ENCODE peak calls at places on chromosomes 16 and 17, in four cellular contexts. E is H1, A is IMR-90, S is H9. G is an unnamed sample.

GRCh38 chr17:73973881-73974409 is 229.5 kb upstream of the RPL38 start:
- DNase-seq in E (no peak), A (no peak), S (no peak), G (peak)

GRCh38 chr17:77323413-77324171 is 182.8 kb downstream of the SEC14L1 start:
- DNase-seq in E (no peak), A (peak), S (peak), G (no peak)

GRCh38 chr17:49180303-49180702 is 30.1 kb downstream of the GNGT2 start:
- DNase-seq in E (no peak), A (peak), S (peak), G (peak)

GRCh38 chr16:71421911-71422310 is 19.9 kb downstream of the TLE7 start:
- DNase-seq in E (no peak), A (no peak), S (peak), G (peak)

GRCh38 chr17:78315355-78316114 is 44.3 kb downstream of the SOCS3 start:
- DNase-seq in E (peak), A (peak), S (no peak), G (peak)

GRCh38 chr17:39921323-39921722 is 2.9 kb upstream of the GSDMB start:
- DNase-seq in E (no peak), A (no peak), S (no peak), G (no peak)

GRCh38 chr16:72317378-72317777 is 145.4 kb upstream of the PMFBP1 start:
- DNase-seq in E (no peak), A (peak), S (no peak), G (no peak)

GRCh38 chr17:18224428-18225120 is 861 bp upstream of the LLGL1 start:
- DNase-seq in E (peak), A (peak), S (peak), G (peak)

GRCh38 chr17:77999413-78000173 is 41.1 kb downstream of the TNRC6C start:
- DNase-seq in E (no peak), A (peak), S (no peak), G (peak)

GRCh38 chr17:15941781-15942180 is 3.1 kb upstream of the ADORA2B start:
- DNase-seq in E (no peak), A (no peak), S (no peak), G (no peak)

GRCh38 chr16:87853411-87854052 is 15.8 kb downstream of the SLC7A5 start:
- DNase-seq in E (peak), A (peak), S (peak), G (peak)

GRCh38 chr17:59406278-59406677 is 74.8 kb downstream of the YPEL2 start:
- DNase-seq in E (no peak), A (no peak), S (no peak), G (no peak)

GRCh38 chr16:8675183-8676159 is 1.1 kb downstream of the ABAT start:
- DNase-seq in E (no peak), A (no peak), S (no peak), G (no peak)

GRCh38 chr16:85607331-85607765 is 5.8 kb upstream of the GSE1 start:
- DNase-seq in E (no peak), A (no peak), S (peak), G (peak)

GRCh38 chr17:83155128-83156081 is 76.0 kb downstream of the METRNL start:
- DNase-seq in E (no peak), A (peak), S (peak), G (no peak)

GRCh38 chr17:7261377-7262191 is 694 bp downstream of the CLDN7 start:
- DNase-seq in E (no peak), A (no peak), S (no peak), G (peak)

GRCh38 chr17:11144358-11145233 is 96.4 kb upstream of the SHISA6 start:
- DNase-seq in E (peak), A (no peak), S (peak), G (peak)

GRCh38 chr16:84463221-84463620 is 41.2 kb downstream of the MEAK7 start:
- DNase-seq in E (no peak), A (no peak), S (peak), G (no peak)

GRCh38 chr17:5948811-5949210 is 121.4 kb upstream of the WSCD1 start:
- DNase-seq in E (no peak), A (no peak), S (no peak), G (no peak)

GRCh38 chr17:9676742-9677387 is 31.5 kb downstream of the USP43 start:
- DNase-seq in E (no peak), A (peak), S (no peak), G (peak)
- H3K56ac ChIP-seq in E (no peak), A (no peak), S (no peak), G (no peak)

DNA sequence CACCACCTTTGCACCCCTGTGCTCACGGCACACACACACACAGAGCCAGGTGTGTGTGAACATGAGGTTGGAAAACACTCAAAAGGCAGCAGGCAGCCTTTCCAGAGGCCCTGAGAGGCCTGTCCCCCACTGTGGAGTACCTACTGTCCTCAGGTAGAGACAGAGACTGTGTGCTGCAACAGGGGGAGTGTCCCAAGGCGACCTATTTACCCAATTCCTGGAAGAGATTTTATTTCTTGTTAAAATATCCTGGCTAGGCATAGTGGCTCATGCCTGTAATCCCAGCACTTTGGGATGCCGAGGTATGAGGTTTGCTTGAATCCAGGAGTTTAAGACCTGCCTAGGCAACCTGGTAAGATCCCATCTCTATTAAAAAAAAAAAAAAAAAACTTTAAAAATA is 108.5 kb downstream of the COPRS start:
- DNase-seq in E (no peak), A (no peak), S (no peak), G (no peak)
- H2BK120ac ChIP-seq in E (no peak), A (peak), S (no peak), G (no peak)

GRCh38 chr16:29743827-29744531 is 1.8 kb downstream of the C16orf54 start:
- DNase-seq in E (no peak), A (no peak), S (no peak), G (no peak)

GRCh38 chr16:29743475-29743826 is 2.3 kb downstream of the C16orf54 start:
- DNase-seq in E (no peak), A (no peak), S (no peak), G (no peak)

GRCh38 chr16:29745126-29745852 is 501 bp downstream of the C16orf54 start:
- DNase-seq in E (no peak), A (no peak), S (no peak), G (no peak)

GRCh38 chr16:29745853-29746345 is at the start of gene C16orf54:
- DNase-seq in E (no peak), A (no peak), S (no peak), G (no peak)

DNA sequence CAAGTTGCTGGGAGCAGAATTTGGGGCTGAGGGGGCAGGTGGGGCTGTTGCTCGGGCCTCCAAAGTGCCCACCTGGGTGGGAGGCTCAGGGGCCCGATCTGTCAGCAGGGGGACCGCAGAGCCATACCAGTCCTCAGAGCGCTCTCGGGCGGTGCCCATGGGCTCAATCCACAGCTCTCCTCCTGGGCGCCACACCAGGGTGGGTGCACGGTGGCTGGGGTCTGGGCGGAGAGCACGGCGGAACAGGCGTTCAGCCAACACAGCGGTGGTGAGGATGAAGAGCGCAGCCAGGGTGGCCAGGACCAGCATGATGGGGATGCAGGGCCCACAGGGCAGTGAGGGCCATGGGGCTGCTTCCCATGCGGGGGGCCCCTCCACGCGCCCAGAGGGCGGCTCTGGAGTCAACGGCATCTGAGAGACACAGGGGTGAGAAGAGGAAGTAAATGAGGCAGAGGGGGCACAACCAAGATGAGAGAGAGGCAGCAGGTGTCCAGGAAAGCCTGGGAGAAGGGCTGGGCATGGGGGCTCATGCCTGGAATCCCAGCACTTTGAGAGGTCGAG is 1.2 kb downstream of the C16orf54 start:
- DNase-seq in E (no peak), A (no peak), S (no peak), G (no peak)
- H3K18ac ChIP-seq in E (no peak), A (no peak), S (no peak), G (no peak)

DNA sequence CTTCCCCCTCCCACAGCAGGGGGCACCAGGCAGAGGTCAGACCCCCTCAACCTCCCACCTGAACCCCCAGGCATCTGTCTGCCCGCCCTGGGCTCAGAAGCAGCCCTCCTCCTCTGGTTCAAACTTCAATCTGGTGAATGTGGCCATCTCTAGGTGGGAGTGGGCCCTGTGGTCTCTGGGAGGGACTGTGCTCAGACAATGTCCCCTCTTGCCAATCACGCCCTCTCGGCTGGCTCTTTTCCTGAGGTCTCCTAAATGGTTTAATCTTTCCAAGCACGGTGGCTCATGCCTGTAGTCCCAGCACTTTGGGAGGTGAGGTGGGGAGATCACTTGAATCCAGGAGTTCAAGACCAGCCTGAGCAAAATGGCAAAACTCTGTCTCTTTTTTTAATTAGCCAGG is 15.2 kb downstream of the LITAF start:
- DNase-seq in E (no peak), A (no peak), S (no peak), G (no peak)
- H3K56ac ChIP-seq in E (no peak), A (no peak), S (no peak), G (no peak)

GRCh38 chr16:19874816-19875546 is 9.7 kb downstream of the GPRC5B start:
- DNase-seq in E (no peak), A (no peak), S (no peak), G (no peak)

GRCh38 chr16:19872935-19873334 is 11.7 kb downstream of the GPRC5B start:
- DNase-seq in E (no peak), A (no peak), S (no peak), G (no peak)

GRCh38 chr16:19872179-19872863 is 12.3 kb downstream of the GPRC5B start:
- DNase-seq in E (no peak), A (no peak), S (no peak), G (no peak)

GRCh38 chr16:19874026-19874425 is 10.6 kb downstream of the GPRC5B start:
- DNase-seq in E (no peak), A (no peak), S (no peak), G (no peak)

GRCh38 chr16:19871721-19872120 is 12.9 kb downstream of the GPRC5B start:
- DNase-seq in E (no peak), A (no peak), S (no peak), G (no peak)
- H2BK120ac ChIP-seq in E (no peak), A (no peak), S (no peak), G (no peak)